ENCODE peak calls at places on chromosomes 13 and 19, in six cellular contexts. One of them, this sample, is unnamed.

GRCh38 chr13:46756977-46757376 is 40.0 kb downstream of the ESD start:
- DNase-seq in thyroid gland: no peak
- DNase-seq in upper lobe of left lung: no peak
- DNase-seq in body of pancreas: no peak
- DNase-seq in ecto neural progenitor cell: no peak
- DNase-seq in fibroblast of the conjunctiva: no peak
- DNase-seq in this sample: no peak

GRCh38 chr19:42253245-42254082 is 1.5 kb downstream of the ERF start:
- DNase-seq in ecto neural progenitor cell: peak
- DNase-seq in upper lobe of left lung: peak
- DNase-seq in fibroblast of the conjunctiva: no peak
- DNase-seq in body of pancreas: peak
- DNase-seq in thyroid gland: peak
- DNase-seq in this sample: no peak

GRCh38 chr19:54063350-54064078 is at the start of gene VSTM1:
- DNase-seq in thyroid gland: no peak
- DNase-seq in fibroblast of the conjunctiva: no peak
- DNase-seq in ecto neural progenitor cell: no peak
- DNase-seq in upper lobe of left lung: no peak
- DNase-seq in body of pancreas: no peak
- DNase-seq in this sample: no peak

GRCh38 chr13:92901739-92902138 is 324.9 kb upstream of the GPC6 start:
- DNase-seq in upper lobe of left lung: no peak
- DNase-seq in fibroblast of the conjunctiva: no peak
- DNase-seq in body of pancreas: no peak
- DNase-seq in ecto neural progenitor cell: no peak
- DNase-seq in thyroid gland: no peak
- DNase-seq in this sample: no peak

GRCh38 chr13:50957620-50958019 is 48.0 kb downstream of the RNASEH2B start:
- DNase-seq in upper lobe of left lung: no peak
- DNase-seq in thyroid gland: no peak
- DNase-seq in fibroblast of the conjunctiva: no peak
- DNase-seq in ecto neural progenitor cell: no peak
- DNase-seq in body of pancreas: no peak
- DNase-seq in this sample: no peak

GRCh38 chr19:50300051-50300450 is 29.1 kb downstream of the KCNC3 start:
- DNase-seq in body of pancreas: no peak
- DNase-seq in thyroid gland: no peak
- DNase-seq in fibroblast of the conjunctiva: no peak
- DNase-seq in ecto neural progenitor cell: no peak
- DNase-seq in upper lobe of left lung: no peak
- DNase-seq in this sample: no peak

GRCh38 chr19:47641891-47642485 is 33.1 kb downstream of the BICRA start:
- DNase-seq in body of pancreas: no peak
- DNase-seq in ecto neural progenitor cell: no peak
- DNase-seq in thyroid gland: no peak
- DNase-seq in upper lobe of left lung: no peak
- DNase-seq in fibroblast of the conjunctiva: no peak
- DNase-seq in this sample: no peak

GRCh38 chr13:29081036-29081435 is 260.9 kb downstream of the MTUS2 start:
- DNase-seq in fibroblast of the conjunctiva: no peak
- DNase-seq in upper lobe of left lung: no peak
- DNase-seq in thyroid gland: no peak
- DNase-seq in ecto neural progenitor cell: no peak
- DNase-seq in body of pancreas: no peak
- DNase-seq in this sample: no peak

GRCh38 chr13:30396434-30397075 is 25.7 kb upstream of the UBE2L5 start:
- DNase-seq in body of pancreas: no peak
- DNase-seq in upper lobe of left lung: no peak
- DNase-seq in thyroid gland: no peak
- DNase-seq in ecto neural progenitor cell: no peak
- DNase-seq in fibroblast of the conjunctiva: no peak
- DNase-seq in this sample: no peak